ENCODE peak calls at places on chromosome 11, in nine cellular contexts. One of them, this sample, is unnamed.

GRCh38 chr11:83336993-83337392 is 50.8 kb upstream of the CCDC90B start:
- DNase-seq in activated CD4-positive, alpha-beta T cell treated with anti-CD3 and anti-CD28 coated beads for 48 hours: no peak
- DNase-seq in heart left ventricle: no peak
- DNase-seq in fibroblast of the conjunctiva: no peak
- DNase-seq in WERI-Rb-1: no peak
- DNase-seq in dorsolateral prefrontal cortex: no peak
- DNase-seq in stimulated activated CD8-positive, alpha-beta memory T cell treated with anti-CD3 and anti-CD28 coated beads, Interleukin-15, amount 100 ng/mL, for 1 hour: no peak
- DNase-seq in Kasumi-1: no peak
- DNase-seq in Jurkat, Clone E6-1: no peak
- DNase-seq in this sample: no peak

GRCh38 chr11:12694182-12694531 is 19.9 kb downstream of the TEAD1 start:
- DNase-seq in activated CD4-positive, alpha-beta T cell treated with anti-CD3 and anti-CD28 coated beads for 48 hours: no peak
- DNase-seq in heart left ventricle: peak; percentile 30
- DNase-seq in fibroblast of the conjunctiva: no peak
- DNase-seq in WERI-Rb-1: no peak
- DNase-seq in dorsolateral prefrontal cortex: no peak
- DNase-seq in stimulated activated CD8-positive, alpha-beta memory T cell treated with anti-CD3 and anti-CD28 coated beads, Interleukin-15, amount 100 ng/mL, for 1 hour: no peak
- DNase-seq in Kasumi-1: peak; percentile 34
- DNase-seq in Jurkat, Clone E6-1: no peak
- DNase-seq in this sample: no peak

GRCh38 chr11:125724125-125724524 is 22.0 kb upstream of the PATE1 start:
- DNase-seq in activated CD4-positive, alpha-beta T cell treated with anti-CD3 and anti-CD28 coated beads for 48 hours: no peak
- DNase-seq in heart left ventricle: no peak
- DNase-seq in fibroblast of the conjunctiva: no peak
- DNase-seq in WERI-Rb-1: no peak
- DNase-seq in dorsolateral prefrontal cortex: no peak
- DNase-seq in stimulated activated CD8-positive, alpha-beta memory T cell treated with anti-CD3 and anti-CD28 coated beads, Interleukin-15, amount 100 ng/mL, for 1 hour: no peak
- DNase-seq in Kasumi-1: peak; percentile 31
- DNase-seq in Jurkat, Clone E6-1: peak; percentile 29
- DNase-seq in this sample: no peak

GRCh38 chr11:123323482-123324056 is 106.5 kb upstream of the GRAMD1B start:
- DNase-seq in activated CD4-positive, alpha-beta T cell treated with anti-CD3 and anti-CD28 coated beads for 48 hours: no peak
- DNase-seq in heart left ventricle: no peak
- DNase-seq in fibroblast of the conjunctiva: no peak
- DNase-seq in WERI-Rb-1: no peak
- DNase-seq in dorsolateral prefrontal cortex: no peak
- DNase-seq in stimulated activated CD8-positive, alpha-beta memory T cell treated with anti-CD3 and anti-CD28 coated beads, Interleukin-15, amount 100 ng/mL, for 1 hour: no peak
- DNase-seq in Kasumi-1: no peak
- DNase-seq in Jurkat, Clone E6-1: no peak
- DNase-seq in this sample: no peak

GRCh38 chr11:9625158-9625557 is 38.7 kb upstream of the SWAP70 start:
- DNase-seq in activated CD4-positive, alpha-beta T cell treated with anti-CD3 and anti-CD28 coated beads for 48 hours: no peak
- DNase-seq in heart left ventricle: no peak
- DNase-seq in fibroblast of the conjunctiva: no peak
- DNase-seq in WERI-Rb-1: no peak
- DNase-seq in dorsolateral prefrontal cortex: no peak
- DNase-seq in stimulated activated CD8-positive, alpha-beta memory T cell treated with anti-CD3 and anti-CD28 coated beads, Interleukin-15, amount 100 ng/mL, for 1 hour: no peak
- DNase-seq in Kasumi-1: no peak
- DNase-seq in Jurkat, Clone E6-1: no peak
- DNase-seq in this sample: no peak

GRCh38 chr11:79428406-79428805 is 12.4 kb downstream of the TENM4 start:
- DNase-seq in activated CD4-positive, alpha-beta T cell treated with anti-CD3 and anti-CD28 coated beads for 48 hours: no peak
- DNase-seq in heart left ventricle: no peak
- DNase-seq in fibroblast of the conjunctiva: no peak
- DNase-seq in WERI-Rb-1: no peak
- DNase-seq in dorsolateral prefrontal cortex: no peak
- DNase-seq in stimulated activated CD8-positive, alpha-beta memory T cell treated with anti-CD3 and anti-CD28 coated beads, Interleukin-15, amount 100 ng/mL, for 1 hour: no peak
- DNase-seq in Kasumi-1: no peak
- DNase-seq in Jurkat, Clone E6-1: no peak
- DNase-seq in this sample: no peak

GRCh38 chr11:19185036-19185435 is 16.7 kb downstream of the CSRP3 start:
- DNase-seq in activated CD4-positive, alpha-beta T cell treated with anti-CD3 and anti-CD28 coated beads for 48 hours: no peak
- DNase-seq in heart left ventricle: no peak
- DNase-seq in fibroblast of the conjunctiva: no peak
- DNase-seq in WERI-Rb-1: no peak
- DNase-seq in dorsolateral prefrontal cortex: no peak
- DNase-seq in stimulated activated CD8-positive, alpha-beta memory T cell treated with anti-CD3 and anti-CD28 coated beads, Interleukin-15, amount 100 ng/mL, for 1 hour: no peak
- DNase-seq in Kasumi-1: no peak
- DNase-seq in Jurkat, Clone E6-1: no peak
- DNase-seq in this sample: no peak

GRCh38 chr11:64542172-64543125 is 48.6 kb upstream of the SLC22A12 start:
- DNase-seq in activated CD4-positive, alpha-beta T cell treated with anti-CD3 and anti-CD28 coated beads for 48 hours: no peak
- DNase-seq in heart left ventricle: no peak
- DNase-seq in fibroblast of the conjunctiva: no peak
- DNase-seq in WERI-Rb-1: no peak
- DNase-seq in dorsolateral prefrontal cortex: no peak
- DNase-seq in stimulated activated CD8-positive, alpha-beta memory T cell treated with anti-CD3 and anti-CD28 coated beads, Interleukin-15, amount 100 ng/mL, for 1 hour: no peak
- DNase-seq in Kasumi-1: no peak
- DNase-seq in Jurkat, Clone E6-1: no peak
- DNase-seq in this sample: no peak

GRCh38 chr11:57634311-57634710 is 15.4 kb downstream of the YPEL4 start:
- DNase-seq in activated CD4-positive, alpha-beta T cell treated with anti-CD3 and anti-CD28 coated beads for 48 hours: no peak
- DNase-seq in heart left ventricle: no peak
- DNase-seq in fibroblast of the conjunctiva: no peak
- DNase-seq in WERI-Rb-1: no peak
- DNase-seq in dorsolateral prefrontal cortex: no peak
- DNase-seq in stimulated activated CD8-positive, alpha-beta memory T cell treated with anti-CD3 and anti-CD28 coated beads, Interleukin-15, amount 100 ng/mL, for 1 hour: no peak
- DNase-seq in Kasumi-1: no peak
- DNase-seq in Jurkat, Clone E6-1: no peak
- DNase-seq in this sample: no peak

GRCh38 chr11:44527476-44527875 is 38.0 kb upstream of the CD82 start:
- DNase-seq in activated CD4-positive, alpha-beta T cell treated with anti-CD3 and anti-CD28 coated beads for 48 hours: no peak
- DNase-seq in heart left ventricle: peak; percentile 67
- DNase-seq in fibroblast of the conjunctiva: no peak
- DNase-seq in WERI-Rb-1: no peak
- DNase-seq in dorsolateral prefrontal cortex: no peak
- DNase-seq in stimulated activated CD8-positive, alpha-beta memory T cell treated with anti-CD3 and anti-CD28 coated beads, Interleukin-15, amount 100 ng/mL, for 1 hour: no peak
- DNase-seq in Kasumi-1: no peak
- DNase-seq in Jurkat, Clone E6-1: no peak
- DNase-seq in this sample: no peak

GRCh38 chr11:111021131-111021530 is 224.4 kb upstream of the POU2AF2 start:
- DNase-seq in activated CD4-positive, alpha-beta T cell treated with anti-CD3 and anti-CD28 coated beads for 48 hours: no peak
- DNase-seq in heart left ventricle: no peak
- DNase-seq in fibroblast of the conjunctiva: no peak
- DNase-seq in WERI-Rb-1: no peak
- DNase-seq in dorsolateral prefrontal cortex: no peak
- DNase-seq in stimulated activated CD8-positive, alpha-beta memory T cell treated with anti-CD3 and anti-CD28 coated beads, Interleukin-15, amount 100 ng/mL, for 1 hour: no peak
- DNase-seq in Kasumi-1: no peak
- DNase-seq in Jurkat, Clone E6-1: no peak
- DNase-seq in this sample: no peak

GRCh38 chr11:128424867-128425285 is 162.5 kb downstream of the ETS1 start:
- DNase-seq in activated CD4-positive, alpha-beta T cell treated with anti-CD3 and anti-CD28 coated beads for 48 hours: no peak
- DNase-seq in heart left ventricle: peak; percentile 72
- DNase-seq in fibroblast of the conjunctiva: no peak
- DNase-seq in WERI-Rb-1: no peak
- DNase-seq in dorsolateral prefrontal cortex: no peak
- DNase-seq in stimulated activated CD8-positive, alpha-beta memory T cell treated with anti-CD3 and anti-CD28 coated beads, Interleukin-15, amount 100 ng/mL, for 1 hour: no peak
- DNase-seq in Kasumi-1: no peak
- DNase-seq in Jurkat, Clone E6-1: no peak
- DNase-seq in this sample: no peak

GRCh38 chr11:86818466-86819282 is 18.3 kb downstream of the PRSS23 start:
- DNase-seq in activated CD4-positive, alpha-beta T cell treated with anti-CD3 and anti-CD28 coated beads for 48 hours: no peak
- DNase-seq in heart left ventricle: no peak
- DNase-seq in fibroblast of the conjunctiva: peak; percentile 74
- DNase-seq in WERI-Rb-1: no peak
- DNase-seq in dorsolateral prefrontal cortex: no peak
- DNase-seq in stimulated activated CD8-positive, alpha-beta memory T cell treated with anti-CD3 and anti-CD28 coated beads, Interleukin-15, amount 100 ng/mL, for 1 hour: no peak
- DNase-seq in Kasumi-1: peak; percentile 88
- DNase-seq in Jurkat, Clone E6-1: peak; percentile 56
- DNase-seq in this sample: no peak

GRCh38 chr11:73838443-73839122 is 38.1 kb downstream of the COA4 start:
- DNase-seq in activated CD4-positive, alpha-beta T cell treated with anti-CD3 and anti-CD28 coated beads for 48 hours: no peak
- DNase-seq in heart left ventricle: no peak
- DNase-seq in fibroblast of the conjunctiva: no peak
- DNase-seq in WERI-Rb-1: no peak
- DNase-seq in dorsolateral prefrontal cortex: no peak
- DNase-seq in stimulated activated CD8-positive, alpha-beta memory T cell treated with anti-CD3 and anti-CD28 coated beads, Interleukin-15, amount 100 ng/mL, for 1 hour: no peak
- DNase-seq in Kasumi-1: no peak
- DNase-seq in Jurkat, Clone E6-1: no peak
- DNase-seq in this sample: no peak

GRCh38 chr11:30197869-30198268 is 32.9 kb upstream of the FSHB start:
- DNase-seq in activated CD4-positive, alpha-beta T cell treated with anti-CD3 and anti-CD28 coated beads for 48 hours: no peak
- DNase-seq in heart left ventricle: no peak
- DNase-seq in fibroblast of the conjunctiva: no peak
- DNase-seq in WERI-Rb-1: peak; percentile 29
- DNase-seq in dorsolateral prefrontal cortex: no peak
- DNase-seq in stimulated activated CD8-positive, alpha-beta memory T cell treated with anti-CD3 and anti-CD28 coated beads, Interleukin-15, amount 100 ng/mL, for 1 hour: no peak
- DNase-seq in Kasumi-1: no peak
- DNase-seq in Jurkat, Clone E6-1: no peak
- DNase-seq in this sample: no peak

GRCh38 chr11:133903875-133904817 is 52.6 kb downstream of the IGSF9B start:
- DNase-seq in activated CD4-positive, alpha-beta T cell treated with anti-CD3 and anti-CD28 coated beads for 48 hours: no peak
- DNase-seq in heart left ventricle: no peak
- DNase-seq in fibroblast of the conjunctiva: no peak
- DNase-seq in WERI-Rb-1: peak; percentile 1
- DNase-seq in dorsolateral prefrontal cortex: no peak
- DNase-seq in stimulated activated CD8-positive, alpha-beta memory T cell treated with anti-CD3 and anti-CD28 coated beads, Interleukin-15, amount 100 ng/mL, for 1 hour: no peak
- DNase-seq in Kasumi-1: no peak
- DNase-seq in Jurkat, Clone E6-1: no peak
- DNase-seq in this sample: no peak

GRCh38 chr11:2792376-2793250 is 92.8 kb upstream of the KCNQ1OT1 start:
- DNase-seq in activated CD4-positive, alpha-beta T cell treated with anti-CD3 and anti-CD28 coated beads for 48 hours: no peak
- DNase-seq in heart left ventricle: peak; percentile 18
- DNase-seq in fibroblast of the conjunctiva: no peak
- DNase-seq in WERI-Rb-1: peak; percentile 3
- DNase-seq in dorsolateral prefrontal cortex: no peak
- DNase-seq in stimulated activated CD8-positive, alpha-beta memory T cell treated with anti-CD3 and anti-CD28 coated beads, Interleukin-15, amount 100 ng/mL, for 1 hour: no peak
- DNase-seq in Kasumi-1: no peak
- DNase-seq in Jurkat, Clone E6-1: no peak
- DNase-seq in this sample: no peak

GRCh38 chr11:7278314-7278917 is 26.7 kb downstream of the SYT9 start:
- DNase-seq in activated CD4-positive, alpha-beta T cell treated with anti-CD3 and anti-CD28 coated beads for 48 hours: peak; percentile 6
- DNase-seq in heart left ventricle: no peak
- DNase-seq in fibroblast of the conjunctiva: peak; percentile 10
- DNase-seq in WERI-Rb-1: peak; percentile 18
- DNase-seq in dorsolateral prefrontal cortex: no peak
- DNase-seq in stimulated activated CD8-positive, alpha-beta memory T cell treated with anti-CD3 and anti-CD28 coated beads, Interleukin-15, amount 100 ng/mL, for 1 hour: no peak
- DNase-seq in Kasumi-1: peak; percentile 22
- DNase-seq in Jurkat, Clone E6-1: peak; percentile 27
- DNase-seq in this sample: no peak

GRCh38 chr11:96122601-96123044 is 198.7 kb upstream of the MTMR2 start:
- DNase-seq in activated CD4-positive, alpha-beta T cell treated with anti-CD3 and anti-CD28 coated beads for 48 hours: no peak
- DNase-seq in heart left ventricle: no peak
- DNase-seq in fibroblast of the conjunctiva: no peak
- DNase-seq in WERI-Rb-1: no peak
- DNase-seq in dorsolateral prefrontal cortex: no peak
- DNase-seq in stimulated activated CD8-positive, alpha-beta memory T cell treated with anti-CD3 and anti-CD28 coated beads, Interleukin-15, amount 100 ng/mL, for 1 hour: no peak
- DNase-seq in Kasumi-1: no peak
- DNase-seq in Jurkat, Clone E6-1: no peak
- DNase-seq in this sample: no peak

GRCh38 chr11:3989251-3989650 is 105.3 kb upstream of the RRM1 start:
- DNase-seq in activated CD4-positive, alpha-beta T cell treated with anti-CD3 and anti-CD28 coated beads for 48 hours: no peak
- DNase-seq in heart left ventricle: no peak
- DNase-seq in fibroblast of the conjunctiva: no peak
- DNase-seq in WERI-Rb-1: no peak
- DNase-seq in dorsolateral prefrontal cortex: peak; percentile 50
- DNase-seq in stimulated activated CD8-positive, alpha-beta memory T cell treated with anti-CD3 and anti-CD28 coated beads, Interleukin-15, amount 100 ng/mL, for 1 hour: no peak
- DNase-seq in Kasumi-1: no peak
- DNase-seq in Jurkat, Clone E6-1: no peak
- DNase-seq in this sample: no peak

GRCh38 chr11:65059959-65060824 is 1.8 kb upstream of the NAALADL1 start:
- DNase-seq in activated CD4-positive, alpha-beta T cell treated with anti-CD3 and anti-CD28 coated beads for 48 hours: no peak
- DNase-seq in heart left ventricle: no peak
- DNase-seq in fibroblast of the conjunctiva: no peak
- DNase-seq in WERI-Rb-1: no peak
- DNase-seq in dorsolateral prefrontal cortex: no peak
- DNase-seq in stimulated activated CD8-positive, alpha-beta memory T cell treated with anti-CD3 and anti-CD28 coated beads, Interleukin-15, amount 100 ng/mL, for 1 hour: no peak
- DNase-seq in Kasumi-1: no peak
- DNase-seq in Jurkat, Clone E6-1: no peak
- DNase-seq in this sample: no peak

GRCh38 chr11:18000760-18001159 is 12.1 kb downstream of the SERGEF start:
- DNase-seq in activated CD4-positive, alpha-beta T cell treated with anti-CD3 and anti-CD28 coated beads for 48 hours: no peak
- DNase-seq in heart left ventricle: no peak
- DNase-seq in fibroblast of the conjunctiva: no peak
- DNase-seq in WERI-Rb-1: no peak
- DNase-seq in dorsolateral prefrontal cortex: no peak
- DNase-seq in stimulated activated CD8-positive, alpha-beta memory T cell treated with anti-CD3 and anti-CD28 coated beads, Interleukin-15, amount 100 ng/mL, for 1 hour: no peak
- DNase-seq in Kasumi-1: no peak
- DNase-seq in Jurkat, Clone E6-1: no peak
- DNase-seq in this sample: no peak

GRCh38 chr11:61193596-61193995 is 9.7 kb upstream of the PGA3 start:
- DNase-seq in activated CD4-positive, alpha-beta T cell treated with anti-CD3 and anti-CD28 coated beads for 48 hours: no peak
- DNase-seq in heart left ventricle: no peak
- DNase-seq in fibroblast of the conjunctiva: no peak
- DNase-seq in WERI-Rb-1: peak; percentile 32
- DNase-seq in dorsolateral prefrontal cortex: no peak
- DNase-seq in stimulated activated CD8-positive, alpha-beta memory T cell treated with anti-CD3 and anti-CD28 coated beads, Interleukin-15, amount 100 ng/mL, for 1 hour: no peak
- DNase-seq in Kasumi-1: no peak
- DNase-seq in Jurkat, Clone E6-1: no peak
- DNase-seq in this sample: no peak

GRCh38 chr11:19460718-19461405 is 220.1 kb upstream of the E2F8 start:
- DNase-seq in activated CD4-positive, alpha-beta T cell treated with anti-CD3 and anti-CD28 coated beads for 48 hours: no peak
- DNase-seq in heart left ventricle: peak; percentile 46
- DNase-seq in fibroblast of the conjunctiva: peak; percentile 20
- DNase-seq in WERI-Rb-1: no peak
- DNase-seq in dorsolateral prefrontal cortex: no peak
- DNase-seq in stimulated activated CD8-positive, alpha-beta memory T cell treated with anti-CD3 and anti-CD28 coated beads, Interleukin-15, amount 100 ng/mL, for 1 hour: no peak
- DNase-seq in Kasumi-1: no peak
- DNase-seq in Jurkat, Clone E6-1: no peak
- DNase-seq in this sample: no peak

GRCh38 chr11:67522338-67522737 is 908 bp downstream of the CABP2 start:
- DNase-seq in activated CD4-positive, alpha-beta T cell treated with anti-CD3 and anti-CD28 coated beads for 48 hours: no peak
- DNase-seq in heart left ventricle: no peak
- DNase-seq in fibroblast of the conjunctiva: no peak
- DNase-seq in WERI-Rb-1: no peak
- DNase-seq in dorsolateral prefrontal cortex: no peak
- DNase-seq in stimulated activated CD8-positive, alpha-beta memory T cell treated with anti-CD3 and anti-CD28 coated beads, Interleukin-15, amount 100 ng/mL, for 1 hour: no peak
- DNase-seq in Kasumi-1: no peak
- DNase-seq in Jurkat, Clone E6-1: no peak
- DNase-seq in this sample: no peak

GRCh38 chr11:134476435-134477021 is 64.5 kb upstream of the B3GAT1 start:
- DNase-seq in activated CD4-positive, alpha-beta T cell treated with anti-CD3 and anti-CD28 coated beads for 48 hours: peak; percentile 21
- DNase-seq in heart left ventricle: no peak
- DNase-seq in fibroblast of the conjunctiva: no peak
- DNase-seq in WERI-Rb-1: no peak
- DNase-seq in dorsolateral prefrontal cortex: no peak
- DNase-seq in stimulated activated CD8-positive, alpha-beta memory T cell treated with anti-CD3 and anti-CD28 coated beads, Interleukin-15, amount 100 ng/mL, for 1 hour: no peak
- DNase-seq in Kasumi-1: no peak
- DNase-seq in Jurkat, Clone E6-1: peak; percentile 30
- DNase-seq in this sample: no peak

This sample was measured in activated naive CD8-positive, alpha-beta T cell treated with anti-CD3 and anti-CD28 coated beads, Interleukin-2, amount 50 U/mL, for 24 hours.